ENCODE peak calls at places on chromosomes 11 and 22, in eight cellular contexts. One of them, this sample, is unnamed.

GRCh38 chr11:125227151-125227550 is 62.6 kb downstream of the PKNOX2 start:
- DNase-seq in endothelial cell of umbilical vein: no peak
- DNase-seq in uterus: no peak
- DNase-seq in IMR-90: no peak
- DNase-seq in cardiac muscle cell: no peak
- DNase-seq in mammary epithelial cell: no peak
- DNase-seq in adrenal gland: no peak
- DNase-seq in Peyer's patch: no peak
- DNase-seq in this sample: no peak

GRCh38 chr22:29734853-29735252 is 15.1 kb downstream of the CABP7 start:
- DNase-seq in adrenal gland: no peak
- DNase-seq in mammary epithelial cell: no peak
- DNase-seq in Peyer's patch: no peak
- DNase-seq in IMR-90: no peak
- DNase-seq in uterus: no peak
- DNase-seq in endothelial cell of umbilical vein: no peak
- DNase-seq in cardiac muscle cell: no peak
- DNase-seq in this sample: no peak

GRCh38 chr11:10155793-10156490 is 138.1 kb downstream of the SBF2 start:
- DNase-seq in mammary epithelial cell: peak; percentile 26
- DNase-seq in Peyer's patch: no peak
- DNase-seq in cardiac muscle cell: peak; percentile 2
- DNase-seq in endothelial cell of umbilical vein: no peak
- DNase-seq in uterus: no peak
- DNase-seq in adrenal gland: no peak
- DNase-seq in IMR-90: no peak
- DNase-seq in this sample: peak; percentile 8

GRCh38 chr22:39183991-39184585 is 31.6 kb upstream of the CBX7 start:
- DNase-seq in cardiac muscle cell: peak; percentile 93
- DNase-seq in endothelial cell of umbilical vein: peak; percentile 22
- DNase-seq in mammary epithelial cell: no peak
- DNase-seq in adrenal gland: no peak
- DNase-seq in IMR-90: peak; percentile 63
- DNase-seq in uterus: no peak
- DNase-seq in Peyer's patch: no peak
- DNase-seq in this sample: no peak

GRCh38 chr11:77309401-77310085 is 8.1 kb upstream of the GDPD4 start:
- DNase-seq in uterus: no peak
- DNase-seq in IMR-90: peak; percentile 5
- DNase-seq in endothelial cell of umbilical vein: no peak
- DNase-seq in mammary epithelial cell: no peak
- DNase-seq in adrenal gland: no peak
- DNase-seq in cardiac muscle cell: no peak
- DNase-seq in Peyer's patch: no peak
- DNase-seq in this sample: no peak

GRCh38 chr11:125069008-125069407 is 5.9 kb downstream of the SLC37A2 start:
- DNase-seq in uterus: no peak
- DNase-seq in Peyer's patch: no peak
- DNase-seq in endothelial cell of umbilical vein: no peak
- DNase-seq in adrenal gland: peak; percentile 75
- DNase-seq in mammary epithelial cell: peak; percentile 32
- DNase-seq in cardiac muscle cell: no peak
- DNase-seq in IMR-90: peak; percentile 22
- DNase-seq in this sample: no peak

GRCh38 chr11:62337682-62338181 is 484 bp downstream of the ASRGL1 start:
- DNase-seq in cardiac muscle cell: peak; percentile 9
- DNase-seq in uterus: no peak
- DNase-seq in IMR-90: no peak
- DNase-seq in endothelial cell of umbilical vein: peak; percentile 45
- DNase-seq in Peyer's patch: peak; percentile 65
- DNase-seq in mammary epithelial cell: peak; percentile 6
- DNase-seq in adrenal gland: peak; percentile 58
- DNase-seq in this sample: peak; percentile 14

GRCh38 chr11:133070053-133070713 is 462.1 kb downstream of the OPCML start:
- DNase-seq in cardiac muscle cell: no peak
- DNase-seq in mammary epithelial cell: no peak
- DNase-seq in adrenal gland: no peak
- DNase-seq in endothelial cell of umbilical vein: no peak
- DNase-seq in Peyer's patch: no peak
- DNase-seq in uterus: no peak
- DNase-seq in IMR-90: no peak
- DNase-seq in this sample: no peak

GRCh38 chr11:43567396-43567975 is 113.1 kb upstream of the HSD17B12 start:
- DNase-seq in endothelial cell of umbilical vein: peak; percentile 49
- DNase-seq in uterus: no peak
- DNase-seq in cardiac muscle cell: peak; percentile 72
- DNase-seq in mammary epithelial cell: no peak
- DNase-seq in Peyer's patch: no peak
- DNase-seq in adrenal gland: no peak
- DNase-seq in IMR-90: peak; percentile 56
- DNase-seq in this sample: peak; percentile 62

GRCh38 chr11:63880031-63880841 is 36.7 kb downstream of the RCOR2 start:
- DNase-seq in adrenal gland: no peak
- DNase-seq in Peyer's patch: no peak
- DNase-seq in endothelial cell of umbilical vein: no peak
- DNase-seq in mammary epithelial cell: peak; percentile 48
- DNase-seq in IMR-90: peak; percentile 82
- DNase-seq in cardiac muscle cell: peak; percentile 66
- DNase-seq in uterus: no peak
- DNase-seq in this sample: peak; percentile 20

GRCh38 chr11:63876616-63877015 is 37.7 kb downstream of the MARK2 start:
- DNase-seq in IMR-90: no peak
- DNase-seq in endothelial cell of umbilical vein: no peak
- DNase-seq in adrenal gland: no peak
- DNase-seq in cardiac muscle cell: no peak
- DNase-seq in uterus: no peak
- DNase-seq in Peyer's patch: no peak
- DNase-seq in mammary epithelial cell: no peak
- DNase-seq in this sample: no peak

GRCh38 chr11:63877658-63878241 is 38.8 kb downstream of the MARK2 start:
- DNase-seq in IMR-90: no peak
- DNase-seq in uterus: no peak
- DNase-seq in cardiac muscle cell: no peak
- DNase-seq in endothelial cell of umbilical vein: no peak
- DNase-seq in Peyer's patch: no peak
- DNase-seq in mammary epithelial cell: no peak
- DNase-seq in adrenal gland: no peak
- DNase-seq in this sample: no peak

GRCh38 chr11:63882555-63883242 is 34.3 kb downstream of the RCOR2 start:
- DNase-seq in Peyer's patch: no peak
- DNase-seq in mammary epithelial cell: no peak
- DNase-seq in uterus: no peak
- DNase-seq in adrenal gland: no peak
- DNase-seq in IMR-90: no peak
- DNase-seq in cardiac muscle cell: no peak
- DNase-seq in endothelial cell of umbilical vein: no peak
- DNase-seq in this sample: no peak

DNA sequence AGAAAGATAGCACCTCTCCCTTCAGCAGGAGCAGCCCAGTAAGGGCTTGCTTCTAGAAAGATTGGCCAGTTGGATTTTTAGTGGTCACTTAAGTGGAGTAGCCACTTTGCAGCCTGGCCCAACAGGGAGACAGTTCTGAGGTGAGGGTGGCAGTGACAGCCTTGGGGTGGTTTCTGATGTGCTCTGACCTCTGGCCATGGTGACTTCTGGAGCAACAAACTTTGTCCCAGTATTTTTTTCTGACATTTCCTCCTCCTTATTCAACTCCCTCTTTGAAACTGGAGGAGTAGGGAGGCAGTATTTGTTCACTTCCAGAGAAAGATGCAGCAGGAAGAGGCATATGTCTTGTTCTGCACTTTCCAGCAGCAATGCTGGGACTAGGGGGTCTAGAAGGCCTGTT is 37.4 kb downstream of the RCOR2 start:
- DNase-seq in cardiac muscle cell: no peak
- DNase-seq in mammary epithelial cell: no peak
- DNase-seq in endothelial cell of umbilical vein: no peak
- DNase-seq in Peyer's patch: no peak
- DNase-seq in adrenal gland: no peak
- DNase-seq in IMR-90: no peak
- DNase-seq in uterus: no peak
- DNase-seq in this sample: no peak
- H3K27ac ChIP-seq in cardiac muscle cell: peak overlapping the region; percentile 58
- H3K27ac ChIP-seq in mammary epithelial cell: no peak overlapping the region
- H3K27ac ChIP-seq in endothelial cell of umbilical vein: no peak overlapping the region
- H3K27ac ChIP-seq in Peyer's patch: peak overlapping the region; percentile 50
- H3K27ac ChIP-seq in adrenal gland: peak overlapping the region; percentile 39
- H3K27ac ChIP-seq in IMR-90: no peak overlapping the region
- H3K27ac ChIP-seq in uterus: peak overlapping the region; percentile 22
- H3K27ac ChIP-seq in this sample: peak overlapping the region; percentile 69

DNA sequence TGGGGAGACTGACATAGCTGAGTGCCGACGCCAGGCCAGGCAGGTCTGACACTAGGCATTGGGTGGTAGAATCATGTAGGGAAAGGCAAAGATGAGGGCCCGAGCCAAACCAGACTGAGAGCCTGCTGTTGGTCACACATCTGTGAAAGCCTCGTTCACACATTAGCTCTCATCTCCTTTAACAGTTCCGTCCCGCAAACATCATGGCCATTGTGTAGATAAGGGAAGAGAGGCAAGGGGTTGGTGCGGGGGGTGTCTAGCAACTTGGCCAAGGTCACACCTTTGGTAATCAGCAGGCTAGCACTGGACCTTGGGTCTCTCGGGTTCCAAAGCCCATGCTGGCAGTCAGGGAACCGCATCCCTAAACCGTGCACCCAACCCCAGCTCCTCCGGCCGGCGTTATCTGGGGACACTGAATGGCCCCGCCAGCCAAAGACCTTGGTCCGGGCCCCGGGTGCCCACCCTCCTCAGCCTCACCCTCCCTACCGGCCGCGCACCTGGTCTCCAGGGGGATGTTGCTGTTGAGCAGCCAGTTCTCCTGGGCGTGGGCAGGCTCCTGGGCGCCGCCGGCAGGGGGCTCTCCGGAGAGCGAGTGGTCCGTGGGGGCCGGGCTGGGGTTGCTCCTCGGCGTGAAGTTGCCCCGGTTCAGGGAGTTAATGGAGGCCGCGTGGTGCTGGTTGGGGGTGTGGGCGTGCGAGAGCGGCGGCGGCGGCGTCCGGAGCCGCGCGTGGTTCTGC is 328.3 kb upstream of the NARS2 start:
- DNase-seq in uterus: no peak
- DNase-seq in mammary epithelial cell: no peak
- DNase-seq in cardiac muscle cell: no peak
- DNase-seq in adrenal gland: no peak
- DNase-seq in Peyer's patch: no peak
- DNase-seq in endothelial cell of umbilical vein: peak; percentile 4
- DNase-seq in IMR-90: no peak
- DNase-seq in this sample: no peak
- TF ChIP-seq CTCF in uterus: no peak
- TF ChIP-seq CTCF in mammary epithelial cell: no peak
- TF ChIP-seq CTCF in cardiac muscle cell: no peak
- TF ChIP-seq CTCF in adrenal gland: no peak
- TF ChIP-seq CTCF in Peyer's patch: no peak
- TF ChIP-seq CTCF in endothelial cell of umbilical vein: no peak
- TF ChIP-seq CTCF in IMR-90: no peak
- TF ChIP-seq CTCF in this sample: no peak

DNA sequence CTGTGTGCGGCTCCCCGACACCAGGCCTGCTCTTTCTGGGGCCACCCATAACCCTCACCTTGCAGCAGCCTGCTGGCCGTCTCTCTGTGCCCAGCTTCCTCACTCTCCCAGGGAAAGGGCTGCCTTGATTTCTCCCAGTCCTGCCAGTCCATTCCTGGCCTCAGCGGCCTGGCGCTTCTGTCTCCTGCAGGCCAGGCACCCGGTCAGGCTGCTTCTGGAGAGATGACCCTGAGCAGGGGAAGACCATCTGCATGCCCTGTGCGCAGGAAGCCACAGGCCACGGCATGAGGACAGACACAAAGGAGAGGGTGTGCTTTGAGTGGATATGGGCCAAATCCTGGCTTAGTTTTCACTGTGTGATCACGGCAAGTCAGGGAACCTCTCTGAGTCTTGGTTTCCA is 86.2 kb downstream of the TSPAN18 start:
- DNase-seq in uterus: no peak
- DNase-seq in adrenal gland: peak; percentile 68
- DNase-seq in Peyer's patch: no peak
- DNase-seq in cardiac muscle cell: no peak
- DNase-seq in IMR-90: no peak
- DNase-seq in mammary epithelial cell: no peak
- DNase-seq in endothelial cell of umbilical vein: peak; percentile 63
- DNase-seq in this sample: no peak
- H3K27ac ChIP-seq in uterus: no peak overlapping the region
- H3K27ac ChIP-seq in adrenal gland: peak overlapping the region; percentile 71
- H3K27ac ChIP-seq in Peyer's patch: no peak overlapping the region
- H3K27ac ChIP-seq in cardiac muscle cell: no peak overlapping the region
- H3K27ac ChIP-seq in IMR-90: no peak overlapping the region
- H3K27ac ChIP-seq in mammary epithelial cell: no peak overlapping the region
- H3K27ac ChIP-seq in endothelial cell of umbilical vein: no peak overlapping the region
- H3K27ac ChIP-seq in this sample: no peak overlapping the region

GRCh38 chr11:66638177-66639065 is at the start of gene RBM4:
- DNase-seq in adrenal gland: peak; percentile 100
- DNase-seq in Peyer's patch: peak; percentile 95
- DNase-seq in cardiac muscle cell: peak; percentile 100
- DNase-seq in mammary epithelial cell: peak; percentile 100
- DNase-seq in uterus: peak; percentile 99
- DNase-seq in endothelial cell of umbilical vein: peak; percentile 100
- DNase-seq in IMR-90: peak; percentile 100
- DNase-seq in this sample: peak; percentile 100

GRCh38 chr11:66641834-66642233 is 3.3 kb downstream of the RBM4 start:
- DNase-seq in cardiac muscle cell: no peak
- DNase-seq in Peyer's patch: no peak
- DNase-seq in endothelial cell of umbilical vein: no peak
- DNase-seq in IMR-90: no peak
- DNase-seq in uterus: no peak
- DNase-seq in adrenal gland: no peak
- DNase-seq in mammary epithelial cell: no peak
- DNase-seq in this sample: no peak

GRCh38 chr11:66636411-66636810 is 2.1 kb upstream of the RBM4 start:
- DNase-seq in cardiac muscle cell: no peak
- DNase-seq in uterus: no peak
- DNase-seq in mammary epithelial cell: no peak
- DNase-seq in Peyer's patch: no peak
- DNase-seq in adrenal gland: no peak
- DNase-seq in IMR-90: no peak
- DNase-seq in endothelial cell of umbilical vein: no peak
- DNase-seq in this sample: no peak

GRCh38 chr11:66639066-66639813 is 737 bp downstream of the RBM4 start:
- DNase-seq in cardiac muscle cell: peak; percentile 60
- DNase-seq in Peyer's patch: no peak
- DNase-seq in mammary epithelial cell: peak; percentile 29
- DNase-seq in endothelial cell of umbilical vein: peak; percentile 71
- DNase-seq in adrenal gland: peak; percentile 70
- DNase-seq in IMR-90: peak; percentile 42
- DNase-seq in uterus: no peak
- DNase-seq in this sample: no peak

DNA sequence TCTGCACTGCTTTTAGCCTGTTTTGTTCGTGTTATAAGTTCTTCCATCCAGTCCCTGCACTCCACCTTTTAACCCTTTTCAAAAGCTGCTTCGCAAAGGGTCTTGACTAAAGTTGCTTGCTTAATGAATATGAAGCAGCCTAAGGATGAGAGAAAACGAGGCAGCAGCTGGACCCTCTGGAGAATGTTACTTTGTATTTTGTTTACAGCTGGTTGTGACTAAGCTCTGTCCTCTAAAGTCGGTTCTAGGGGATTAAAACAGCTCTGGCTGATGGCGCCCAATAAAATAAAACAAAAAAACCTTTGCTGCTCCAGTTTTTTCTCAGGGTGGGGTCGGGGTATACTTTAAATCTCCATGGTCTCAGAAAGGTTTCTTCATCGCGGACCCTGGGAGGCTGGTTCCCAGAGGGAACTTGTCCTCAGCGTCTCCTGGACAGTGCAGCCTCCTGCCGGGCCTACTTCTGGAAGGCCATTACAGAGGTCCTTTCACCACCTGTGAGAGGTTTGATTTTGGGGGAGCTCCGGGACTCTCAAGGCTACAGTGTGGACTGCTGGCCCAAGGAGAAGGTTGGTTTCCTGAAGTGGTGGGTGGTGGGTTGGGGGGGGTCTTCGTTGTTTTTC is 836 bp upstream of the RBM4 start:
- DNase-seq in adrenal gland: no peak
- DNase-seq in uterus: no peak
- DNase-seq in mammary epithelial cell: no peak
- DNase-seq in cardiac muscle cell: no peak
- DNase-seq in IMR-90: peak; percentile 46
- DNase-seq in Peyer's patch: no peak
- DNase-seq in endothelial cell of umbilical vein: no peak
- DNase-seq in this sample: no peak
- TF ChIP-seq CTCF in adrenal gland: no peak
- TF ChIP-seq CTCF in uterus: no peak
- TF ChIP-seq CTCF in mammary epithelial cell: no peak
- TF ChIP-seq CTCF in cardiac muscle cell: no peak
- TF ChIP-seq CTCF in IMR-90: no peak
- TF ChIP-seq CTCF in Peyer's patch: no peak
- TF ChIP-seq CTCF in endothelial cell of umbilical vein: no peak
- TF ChIP-seq CTCF in this sample: no peak